ENCODE peak calls at places on chromosomes 1 and 21, in five cellular contexts. T, Y, N, V and B are unnamed samples.

GRCh38 chr1:78591971-78592370 is 28.3 kb upstream of the IFI44L start:
- DNase-seq in T (no peak), Y (no peak), N (no peak), V (no peak), B (no peak)

GRCh38 chr1:163538682-163539081 is 216.9 kb downstream of the NUF2 start:
- DNase-seq in T (no peak), Y (no peak), N (no peak), V (no peak), B (no peak)

GRCh38 chr1:83942914-83943313 is 56.0 kb downstream of the TTLL7 start:
- DNase-seq in T (no peak), Y (no peak), N (no peak), V (no peak), B (no peak)

GRCh38 chr1:1540015-1540816 is at the start of gene TMEM240:
- DNase-seq in T (no peak), Y (no peak), N (peak), V (no peak), B (no peak)

GRCh38 chr1:51953079-51953478 is 37.4 kb downstream of the RAB3B start:
- DNase-seq in T (no peak), Y (no peak), N (no peak), V (peak), B (no peak)

GRCh38 chr1:154186177-154186576 is 5.7 kb downstream of the TPM3 start:
- DNase-seq in T (peak), Y (peak), N (peak), V (no peak), B (peak)

GRCh38 chr21:45294509-45295291 is 7.0 kb upstream of the POFUT2 start:
- DNase-seq in T (no peak), Y (no peak), N (peak), V (no peak), B (no peak)

GRCh38 chr1:109975718-109976117 is 8.8 kb upstream of the AHCYL1 start:
- DNase-seq in T (no peak), Y (no peak), N (no peak), V (no peak), B (peak)

GRCh38 chr1:217275617-217276398 is 355.1 kb downstream of the GPATCH2 start:
- DNase-seq in T (no peak), Y (no peak), N (no peak), V (no peak), B (no peak)

GRCh38 chr1:108199781-108200626 is at the start of gene SLC25A24:
- DNase-seq in T (peak), Y (peak), N (peak), V (no peak), B (peak)

GRCh38 chr1:17531682-17532487 is 7.6 kb upstream of the ARHGEF10L start:
- DNase-seq in T (no peak), Y (peak), N (no peak), V (no peak), B (no peak)

GRCh38 chr1:87449348-87449963 is 120.8 kb downstream of the LMO4 start:
- DNase-seq in T (no peak), Y (no peak), N (no peak), V (peak), B (no peak)

GRCh38 chr21:38683222-38683621 is 122.5 kb upstream of the ETS2 start:
- DNase-seq in T (no peak), Y (no peak), N (no peak), V (no peak), B (no peak)

GRCh38 chr1:226988337-226988672 is 48.2 kb downstream of the COQ8A start:
- DNase-seq in T (no peak), Y (no peak), N (no peak), V (no peak), B (no peak)

GRCh38 chr21:45580576-45581321 is 38.5 kb upstream of the SLC19A1 start:
- DNase-seq in T (no peak), Y (no peak), N (peak), V (no peak), B (no peak)

GRCh38 chr1:222382171-222382570 is 165.7 kb downstream of the HHIPL2 start:
- DNase-seq in T (no peak), Y (no peak), N (no peak), V (no peak), B (no peak)

GRCh38 chr1:20057886-20058420 is 12.0 kb upstream of the PLA2G5 start:
- DNase-seq in T (no peak), Y (no peak), N (no peak), V (no peak), B (no peak)

GRCh38 chr1:101309334-101310221 is 72.8 kb downstream of the S1PR1 start:
- DNase-seq in T (peak), Y (no peak), N (peak), V (no peak), B (peak)

GRCh38 chr1:222288056-222288455 is 259.8 kb downstream of the HHIPL2 start:
- DNase-seq in T (no peak), Y (peak), N (no peak), V (no peak), B (no peak)

GRCh38 chr1:63674865-63675815 is 81.9 kb downstream of the PGM1 start:
- DNase-seq in T (no peak), Y (no peak), N (no peak), V (no peak), B (no peak)

GRCh38 chr1:11052839-11053757 is 6.1 kb upstream of the MASP2 start:
- DNase-seq in T (peak), Y (no peak), N (peak), V (no peak), B (no peak)

GRCh38 chr1:116570358-116571214 is at the start of gene CD58:
- DNase-seq in T (peak), Y (peak), N (peak), V (no peak), B (peak)

GRCh38 chr1:60924964-60925798 is 157.2 kb upstream of the NFIA start:
- DNase-seq in T (peak), Y (no peak), N (no peak), V (no peak), B (no peak)

GRCh38 chr1:184036517-184036949 is 995 bp downstream of the COLGALT2 start:
- DNase-seq in T (peak), Y (no peak), N (peak), V (no peak), B (peak)

GRCh38 chr1:226135059-226135651 is 51.4 kb downstream of the ACBD3 start:
- DNase-seq in T (no peak), Y (no peak), N (peak), V (no peak), B (peak)

GRCh38 chr1:232667781-232668101 is 37.8 kb upstream of the SIPA1L2 start:
- DNase-seq in T (no peak), Y (no peak), N (no peak), V (no peak), B (no peak)

GRCh38 chr1:21494196-21494595 is 15.0 kb upstream of the ALPL start:
- DNase-seq in T (no peak), Y (no peak), N (no peak), V (no peak), B (no peak)

DNA sequence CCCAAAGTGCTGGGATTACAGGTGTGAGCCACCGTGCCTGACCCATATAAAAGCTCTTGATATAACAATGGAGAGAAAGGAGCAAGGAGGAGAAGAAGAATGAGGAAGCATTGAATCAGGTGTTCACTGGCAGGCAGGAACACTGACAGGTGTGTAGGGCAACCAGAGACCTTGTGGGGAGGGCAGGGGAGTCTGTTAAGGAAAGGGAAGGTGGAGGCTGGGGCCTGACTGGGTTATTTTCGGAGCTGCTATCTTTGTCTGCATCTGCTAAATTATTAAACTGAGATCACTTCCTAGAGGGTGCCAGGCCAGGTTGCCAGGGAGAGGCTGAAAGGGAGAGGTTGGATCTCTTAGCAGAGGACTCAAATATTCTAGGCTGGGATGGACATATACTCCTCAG is 6.8 kb upstream of the TRNP1 start:
- DNase-seq in T (no peak), Y (no peak), N (no peak), V (no peak), B (no peak)
- TF ChIP-seq SRF in T (no peak), Y (no peak), N (no peak), V (no peak), B (no peak)

DNA sequence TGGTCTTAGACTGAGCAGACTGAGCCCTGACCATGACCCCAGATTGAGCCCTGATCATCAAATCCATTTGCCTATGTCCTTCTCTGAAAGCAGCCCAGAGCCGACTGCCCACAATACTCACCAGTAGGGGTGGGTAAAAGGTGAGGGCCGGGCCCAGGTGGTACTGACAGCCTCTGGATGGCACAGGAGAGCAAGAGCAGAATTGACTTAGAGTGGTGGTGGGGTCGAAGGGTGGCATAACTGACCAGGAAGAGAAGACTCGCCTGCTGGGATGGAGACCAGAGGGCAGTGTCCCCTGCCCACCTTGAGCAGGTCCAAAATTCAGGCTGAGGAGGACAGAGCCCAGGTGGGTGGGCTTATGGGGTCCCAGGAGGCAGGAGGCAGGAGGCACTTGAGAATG is 161.3 kb upstream of the POU3F1 start:
- DNase-seq in T (no peak), Y (no peak), N (no peak), V (no peak), B (no peak)
- TF ChIP-seq SRF in T (no peak), Y (no peak), N (no peak), V (no peak), B (no peak)

GRCh38 chr1:15065736-15066135 is 87.8 kb upstream of the TMEM51 start:
- DNase-seq in T (no peak), Y (no peak), N (no peak), V (no peak), B (no peak)
- TF ChIP-seq SRF in T (no peak), Y (no peak), N (no peak), V (no peak), B (no peak)

GRCh38 chr1:162381941-162382750 is 618 bp downstream of the C1orf226 start:
- DNase-seq in T (no peak), Y (no peak), N (no peak), V (no peak), B (no peak)
- TF ChIP-seq SRF in T (no peak), Y (no peak), N (no peak), V (no peak), B (no peak)

GRCh38 chr1:185317886-185318310 is 855 bp upstream of the IVNS1ABP start:
- DNase-seq in T (peak), Y (peak), N (no peak), V (peak), B (no peak)
- TF ChIP-seq SRF in T (no peak), Y (no peak), N (no peak), V (no peak), B (no peak)